ENCODE peak calls at places on chromosome 20, in nine cellular contexts. I is stimulated activated CD4-positive, alpha-beta T cell treated with anti-CD3 and anti-CD28 coated beads, TNF-alpha, amount 100 ng/mL, for 24 hours; C is AG08395; L is posterior vena cava; R is CD8-positive, alpha-beta memory T cell; P is HEK293T; Z is ovary; W is astrocyte of the spinal cord; X is NCI-H510A treated with DMSO at 0.1 percent for 48 hours. A is an unnamed sample.

GRCh38 chr20:20594171-20594530 is 118.3 kb downstream of the RALGAPA2 start:
- DNase-seq in I (no peak), C (peak; percentile 35), L (no peak), R (no peak), P (no peak), Z (no peak), W (peak; percentile 57), X (peak; percentile 78), A (peak; percentile 6)

GRCh38 chr20:2402271-2402980 is 21.7 kb downstream of the TGM6 start:
- DNase-seq in I (no peak), C (peak; percentile 67), L (no peak), R (no peak), P (peak; percentile 51), Z (no peak), W (peak; percentile 43), X (peak; percentile 12), A (peak; percentile 44)

GRCh38 chr20:50837532-50838321 is 42.9 kb downstream of the BCAS4 start:
- DNase-seq in I (no peak), C (peak; percentile 90), L (no peak), R (no peak), P (no peak), Z (peak; percentile 36), W (peak; percentile 85), X (no peak), A (no peak)

GRCh38 chr20:61422636-61423425 is 170.8 kb downstream of the CDH4 start:
- DNase-seq in I (no peak), C (no peak), L (peak; percentile 50), R (no peak), P (no peak), Z (no peak), W (no peak), X (no peak), A (no peak)

GRCh38 chr20:11159728-11160127 is 485.9 kb upstream of the JAG1 start:
- DNase-seq in I (no peak), C (peak; percentile 30), L (no peak), R (no peak), P (no peak), Z (no peak), W (peak; percentile 58), X (no peak), A (no peak)

GRCh38 chr20:19699132-19699971 is 58.7 kb upstream of the RIN2 start:
- DNase-seq in I (no peak), C (peak; percentile 84), L (no peak), R (no peak), P (no peak), Z (no peak), W (peak; percentile 75), X (no peak), A (no peak)

GRCh38 chr20:19889011-19889953 is 127.9 kb upstream of the NAA20 start:
- DNase-seq in I (no peak), C (peak; percentile 88), L (no peak), R (no peak), P (no peak), Z (peak; percentile 54), W (peak; percentile 89), X (no peak), A (peak; percentile 48)

GRCh38 chr20:39429716-39430115 is 467.6 kb downstream of the DHX35 start:
- DNase-seq in I (no peak), C (peak; percentile 12), L (no peak), R (no peak), P (peak; percentile 12), Z (no peak), W (no peak), X (peak; percentile 40), A (no peak)

GRCh38 chr20:653110-653589 is at the start of gene SRXN1:
- DNase-seq in I (peak; percentile 72), C (peak; percentile 96), L (peak; percentile 97), R (peak; percentile 75), P (peak; percentile 87), Z (peak; percentile 91), W (peak; percentile 94), X (peak; percentile 75), A (peak; percentile 93)

A was measured in HTR-8/SVneo.